ENCODE peak calls at places on chromosomes 11 and 22, in seven cellular contexts. T, W, C, F, V, I and E are unnamed samples.

GRCh38 chr11:74462009-74462408 is 5.3 kb downstream of the KCNE3 start:
- DNase-seq in T (no peak), W (no peak), C (peak), F (peak), V (peak), I (no peak), E (no peak)

GRCh38 chr11:108824601-108825000 is 159.7 kb downstream of the DDX10 start:
- DNase-seq in T (no peak), W (no peak), C (peak), F (no peak), V (no peak), I (no peak), E (no peak)

GRCh38 chr11:117831661-117832415 is 7.3 kb upstream of the FXYD2 start:
- DNase-seq in T (no peak), W (no peak), C (no peak), F (no peak), V (no peak), I (no peak), E (no peak)

GRCh38 chr11:11787305-11788066 is 54.3 kb upstream of the USP47 start:
- DNase-seq in T (peak), W (peak), C (peak), F (peak), V (peak), I (peak), E (peak)

GRCh38 chr11:111526501-111526900 is 11.9 kb downstream of the HOATZ start:
- DNase-seq in T (peak), W (no peak), C (peak), F (no peak), V (no peak), I (no peak), E (no peak)

GRCh38 chr11:92707665-92708064 is 261.8 kb upstream of the MTNR1B start:
- DNase-seq in T (no peak), W (no peak), C (no peak), F (no peak), V (no peak), I (no peak), E (no peak)

GRCh38 chr11:6365659-6366058 is 24.6 kb upstream of the SMPD1 start:
- DNase-seq in T (no peak), W (no peak), C (no peak), F (no peak), V (no peak), I (no peak), E (no peak)

GRCh38 chr11:76269661-76270322 is 63.5 kb upstream of the WNT11 start:
- DNase-seq in T (no peak), W (no peak), C (no peak), F (no peak), V (no peak), I (no peak), E (no peak)

GRCh38 chr11:72633068-72633467 is 41.2 kb downstream of the PDE2A start:
- DNase-seq in T (peak), W (no peak), C (no peak), F (no peak), V (no peak), I (no peak), E (no peak)

GRCh38 chr11:95544095-95544795 is 245.3 kb downstream of the FAM76B start:
- DNase-seq in T (no peak), W (no peak), C (peak), F (no peak), V (no peak), I (no peak), E (no peak)

GRCh38 chr11:126436209-126436608 is 80.7 kb downstream of the ST3GAL4 start:
- DNase-seq in T (no peak), W (no peak), C (no peak), F (no peak), V (no peak), I (no peak), E (no peak)

GRCh38 chr22:32475428-32476010 is 908 bp downstream of the FBXO7 start:
- DNase-seq in T (no peak), W (no peak), C (peak), F (no peak), V (peak), I (peak), E (peak)

GRCh38 chr11:2072551-2073261 is 66.5 kb downstream of the IGF2 start:
- DNase-seq in T (no peak), W (no peak), C (no peak), F (no peak), V (peak), I (no peak), E (no peak)

GRCh38 chr11:36264011-36264410 is 25.2 kb downstream of the COMMD9 start:
- DNase-seq in T (no peak), W (no peak), C (no peak), F (no peak), V (no peak), I (no peak), E (no peak)

GRCh38 chr11:111846640-111847039 is 24.7 kb downstream of the ALG9 start:
- DNase-seq in T (no peak), W (no peak), C (peak), F (no peak), V (no peak), I (no peak), E (no peak)

GRCh38 chr11:73140213-73141030 is 1.7 kb downstream of the FCHSD2 start:
- DNase-seq in T (no peak), W (no peak), C (peak), F (peak), V (peak), I (no peak), E (no peak)

GRCh38 chr22:43706558-43707328 is 105.4 kb downstream of the EFCAB6 start:
- DNase-seq in T (no peak), W (no peak), C (no peak), F (no peak), V (no peak), I (no peak), E (no peak)

GRCh38 chr11:44970293-44970692 is 19.6 kb upstream of the TP53I11 start:
- DNase-seq in T (no peak), W (no peak), C (no peak), F (no peak), V (no peak), I (no peak), E (no peak)

GRCh38 chr11:16454284-16454683 is 97.9 kb upstream of the SOX6 start:
- DNase-seq in T (no peak), W (no peak), C (peak), F (no peak), V (no peak), I (no peak), E (no peak)

GRCh38 chr11:71499125-71499524 is 27.9 kb upstream of the KRTAP5-7 start:
- DNase-seq in T (no peak), W (no peak), C (no peak), F (no peak), V (no peak), I (no peak), E (no peak)

GRCh38 chr11:2520736-2521035 is 75.9 kb downstream of the KCNQ1 start:
- DNase-seq in T (no peak), W (no peak), C (no peak), F (no peak), V (no peak), I (no peak), E (peak)

GRCh38 chr22:31753005-31753633 is 700 bp upstream of the DEPDC5 start:
- DNase-seq in T (no peak), W (no peak), C (peak), F (peak), V (peak), I (no peak), E (peak)